ENCODE peak calls at places on chromosomes 13 and 19, in four cellular contexts. I, T, E and A are unnamed samples.

GRCh38 chr13:98405107-98405571 is 171.8 kb downstream of the STK24 start:
- DNase-seq in E (no peak), I (no peak), T (no peak), A (no peak)

GRCh38 chr19:30880151-30880550 is 469.1 kb downstream of the TSHZ3 start:
- DNase-seq in T (no peak), I (no peak), E (no peak), A (no peak)

GRCh38 chr13:95608640-95609280 is 35.7 kb downstream of the DZIP1 start:
- DNase-seq in I (no peak), T (no peak), E (no peak), A (no peak)

GRCh38 chr19:3479177-3479818 is 1.0 kb downstream of the SMIM24 start:
- DNase-seq in T (no peak), E (no peak), I (no peak), A (no peak)

GRCh38 chr13:111115051-111115840 is at the start of gene ARHGEF7:
- DNase-seq in E (peak; percentile 46), T (no peak), I (no peak), A (peak; percentile 6)

GRCh38 chr13:51041126-51041525 is 69.9 kb downstream of the C13orf42 start:
- DNase-seq in T (no peak), I (no peak), E (no peak), A (no peak)

GRCh38 chr13:68588623-68589022 is 1358.5 kb upstream of the PCDH9 start:
- DNase-seq in E (peak; percentile 1), T (no peak), I (no peak), A (no peak)

GRCh38 chr19:10076535-10076934 is 9.6 kb upstream of the SHFL start:
- DNase-seq in I (no peak), E (no peak), T (no peak), A (no peak)

GRCh38 chr13:35190241-35190640 is 248.2 kb downstream of the NBEA start:
- DNase-seq in T (no peak), E (no peak), I (peak; percentile 22), A (no peak)

GRCh38 chr13:80469841-80470378 is 129.0 kb upstream of the SPRY2 start:
- DNase-seq in T (peak; percentile 83), I (peak; percentile 78), E (no peak), A (peak; percentile 39)